ENCODE peak calls at places on chromosomes 1 and 21, in seven cellular contexts. N, D, P, X, C, G and R are unnamed samples.

GRCh38 chr1:205986291-205986690 is 16.9 kb downstream of the RAB7B start:
- DNase-seq in N (no peak), P (no peak), C (no peak), D (no peak), G (no peak), X (peak), R (no peak)

GRCh38 chr1:6273380-6273891 is 12.5 kb upstream of the GPR153 start:
- DNase-seq in D (no peak), G (no peak), C (peak), N (peak), P (no peak), X (peak), R (peak)

GRCh38 chr1:169886422-169886821 is 7.3 kb downstream of the SCYL3 start:
- DNase-seq in P (no peak), C (no peak), N (peak), X (no peak), D (no peak), G (no peak), R (no peak)

GRCh38 chr1:98130406-98130805 is 209.6 kb upstream of the DPYD start:
- DNase-seq in D (no peak), G (no peak), N (no peak), C (no peak), P (no peak), X (no peak), R (no peak)

GRCh38 chr1:203996126-203996525 is 76.8 kb upstream of the SOX13 start:
- DNase-seq in D (no peak), P (peak), G (no peak), X (peak), N (peak), C (no peak), R (no peak)

GRCh38 chr1:230807029-230807428 is 59.8 kb downstream of the CAPN9 start:
- DNase-seq in C (no peak), P (no peak), G (peak), D (no peak), X (no peak), N (no peak), R (no peak)

GRCh38 chr1:14988636-14989035 is 164.9 kb upstream of the TMEM51 start:
- DNase-seq in X (no peak), D (no peak), G (no peak), P (no peak), N (no peak), C (no peak), R (no peak)

GRCh38 chr1:12405325-12406217 is 175.7 kb downstream of the VPS13D start:
- DNase-seq in C (no peak), D (no peak), N (peak), G (peak), X (peak), P (no peak), R (no peak)

GRCh38 chr21:38987551-38988210 is 182.0 kb downstream of the ETS2 start:
- DNase-seq in N (no peak), G (no peak), D (no peak), C (peak), P (no peak), X (peak), R (no peak)

GRCh38 chr1:11563560-11564069 is 84.7 kb downstream of the DISP3 start:
- DNase-seq in G (no peak), P (peak), N (peak), C (no peak), X (peak), D (peak), R (no peak)

GRCh38 chr1:65247419-65248359 is 61.7 kb upstream of the DNAJC6 start:
- DNase-seq in D (peak), X (peak), N (peak), G (no peak), C (no peak), P (no peak), R (peak)

GRCh38 chr1:224080082-224080774 is 33.7 kb upstream of the FBXO28 start:
- DNase-seq in P (no peak), G (no peak), D (peak), X (peak), N (peak), C (peak), R (no peak)

GRCh38 chr21:26177187-26177586 is 6.6 kb upstream of the APP start:
- DNase-seq in C (no peak), G (no peak), X (no peak), N (peak), D (no peak), P (no peak), R (no peak)

GRCh38 chr1:39268112-39268581 is 63.7 kb downstream of the MACF1 start:
- DNase-seq in N (peak), G (no peak), C (no peak), P (peak), X (peak), D (peak), R (no peak)

GRCh38 chr1:26932536-26932935 is 11.0 kb downstream of the NUDC start:
- DNase-seq in C (no peak), D (no peak), G (no peak), P (no peak), X (no peak), N (no peak), R (no peak)

GRCh38 chr1:171122903-171123302 is 32.2 kb downstream of the FMO3 start:
- DNase-seq in D (no peak), X (no peak), N (no peak), P (no peak), C (no peak), G (no peak), R (no peak)

GRCh38 chr1:184186167-184186566 is 134.6 kb downstream of the TSEN15 start:
- DNase-seq in P (no peak), X (no peak), C (no peak), D (no peak), G (no peak), N (no peak), R (no peak)

GRCh38 chr21:31098576-31099005 is 60.3 kb upstream of the KRTAP19-8 start:
- DNase-seq in D (peak), C (no peak), N (peak), X (peak), G (peak), P (peak), R (no peak)

GRCh38 chr1:20102875-20103274 is 16.5 kb downstream of the PLA2G2D start:
- DNase-seq in G (no peak), X (peak), D (no peak), C (no peak), P (no peak), N (peak), R (no peak)

GRCh38 chr1:40140211-40140709 is 20.9 kb upstream of the RLF start:
- DNase-seq in P (no peak), C (no peak), N (peak), G (no peak), D (peak), X (peak), R (no peak)

GRCh38 chr1:9388628-9389184 is 96.0 kb downstream of the SPSB1 start:
- DNase-seq in X (peak), P (no peak), D (peak), G (no peak), C (no peak), N (peak), R (no peak)

GRCh38 chr1:101797722-101798121 is 199.0 kb downstream of the OLFM3 start:
- DNase-seq in G (no peak), D (no peak), P (no peak), N (no peak), X (no peak), C (no peak), R (no peak)

GRCh38 chr1:112614460-112615065 is 4.4 kb downstream of the ST7L start:
- DNase-seq in P (no peak), N (peak), C (peak), D (no peak), X (peak), G (no peak), R (no peak)

GRCh38 chr1:227885135-227885647 is 62.5 kb downstream of the WNT9A start:
- DNase-seq in G (peak), D (no peak), P (no peak), N (no peak), C (no peak), X (no peak), R (no peak)

GRCh38 chr1:9242338-9242969 is 7.9 kb downstream of the H6PD start:
- DNase-seq in D (no peak), C (no peak), N (no peak), G (no peak), X (peak), P (peak), R (no peak)

GRCh38 chr1:196546272-196547245 is 61.7 kb downstream of the KCNT2 start:
- DNase-seq in N (no peak), X (peak), D (no peak), C (no peak), G (no peak), P (no peak), R (no peak)

GRCh38 chr1:152972196-152972886 is 1.9 kb downstream of the SPRR4 start:
- DNase-seq in D (no peak), C (no peak), X (no peak), N (no peak), P (no peak), G (no peak), R (no peak)

GRCh38 chr1:153699768-153700167 is 21.3 kb downstream of the NPR1 start:
- DNase-seq in P (no peak), N (no peak), C (no peak), D (no peak), G (no peak), X (no peak), R (no peak)

GRCh38 chr1:241608379-241609033 is 31.7 kb downstream of the CHML start:
- DNase-seq in C (peak), D (no peak), G (no peak), X (peak), N (peak), P (no peak), R (no peak)

GRCh38 chr1:219732814-219733491 is 120.0 kb upstream of the ZC3H11B start:
- DNase-seq in C (no peak), D (no peak), X (no peak), G (no peak), N (no peak), P (no peak), R (no peak)

GRCh38 chr1:18643154-18644012 is 12.7 kb downstream of the PAX7 start:
- DNase-seq in N (peak), G (no peak), C (no peak), D (no peak), X (no peak), P (no peak), R (no peak)

GRCh38 chr1:243343970-243344749 is 88.3 kb downstream of the SDCCAG8 start:
- DNase-seq in X (peak), D (peak), C (peak), P (peak), G (no peak), N (peak), R (no peak)

GRCh38 chr1:164587617-164588367 is 28.8 kb downstream of the PBX1 start:
- DNase-seq in G (no peak), D (no peak), C (no peak), N (peak), P (no peak), X (no peak), R (no peak)

GRCh38 chr1:147794570-147794969 is 34.2 kb upstream of the GJA5 start:
- DNase-seq in X (no peak), D (no peak), P (no peak), C (no peak), N (no peak), G (no peak), R (no peak)

GRCh38 chr1:56061824-56062223 is 517.5 kb downstream of the PLPP3 start:
- DNase-seq in G (no peak), N (no peak), X (no peak), D (no peak), C (no peak), P (no peak), R (no peak)

GRCh38 chr1:11643782-11644181 is 10.4 kb downstream of the FBXO2 start:
- DNase-seq in P (no peak), X (no peak), D (no peak), C (no peak), G (no peak), N (no peak), R (no peak)